ENCODE peak calls at places on chromosome 10, in five cellular contexts. A is AG09319; S is iris pigment epithelial cell; X is activated CD8-positive, alpha-beta memory T cell treated with anti-CD3 and anti-CD28 coated beads, Interleukin-2, amount 50 U/mL, for 48 hours; H is stimulated activated CD8-positive, alpha-beta memory T cell treated with anti-CD3 and anti-CD28 coated beads, Interleukin-15, amount 100 ng/mL, for 1 hour. V is an unnamed sample.

GRCh38 chr10:133260895-133261725 is 15.6 kb downstream of the ADAM8 start:
- DNase-seq in A (no peak), S (peak; percentile 31), X (peak; percentile 89), H (no peak), V (no peak)

GRCh38 chr10:58544135-58544534 is 31.5 kb downstream of the BICC1 start:
- DNase-seq in A (no peak), S (peak; percentile 4), X (no peak), H (no peak), V (no peak)

GRCh38 chr10:113454341-113455061 is 98.4 kb upstream of the HABP2 start:
- DNase-seq in A (no peak), S (peak; percentile 44), X (peak; percentile 59), H (no peak), V (no peak)

GRCh38 chr10:97069576-97070362 is 116.0 kb downstream of the SLIT1 start:
- DNase-seq in A (no peak), S (peak; percentile 59), X (no peak), H (no peak), V (no peak)

GRCh38 chr10:132738454-132739224 is 47.3 kb downstream of the NKX6-2 start:
- DNase-seq in A (no peak), S (no peak), X (no peak), H (no peak), V (no peak)

GRCh38 chr10:71588685-71589084 is 130.9 kb downstream of the C10orf105 start:
- DNase-seq in A (no peak), S (no peak), X (no peak), H (no peak), V (no peak)

GRCh38 chr10:380313-380955 is 245.2 kb downstream of the ZMYND11 start:
- DNase-seq in A (no peak), S (peak; percentile 71), X (no peak), H (no peak), V (no peak)

GRCh38 chr10:43482319-43483078 is 45.6 kb downstream of the ZNF487 start:
- DNase-seq in A (no peak), S (no peak), X (no peak), H (no peak), V (no peak)

GRCh38 chr10:62916157-62916603 is 100.0 kb upstream of the EGR2 start:
- DNase-seq in A (peak; percentile 16), S (peak; percentile 62), X (no peak), H (no peak), V (no peak)

GRCh38 chr10:14889318-14889717 is 10.7 kb downstream of the SUV39H2 start:
- DNase-seq in A (no peak), S (peak; percentile 45), X (no peak), H (no peak), V (no peak)

GRCh38 chr10:103877861-103878260 is 22.5 kb upstream of the SH3PXD2A start:
- DNase-seq in A (no peak), S (no peak), X (no peak), H (no peak), V (no peak)

GRCh38 chr10:28365840-28366239 is 63.0 kb upstream of the MPP7 start:
- DNase-seq in A (no peak), S (no peak), X (no peak), H (no peak), V (no peak)

GRCh38 chr10:113846036-113846435 is 7.8 kb downstream of the DCLRE1A start:
- DNase-seq in A (no peak), S (no peak), X (no peak), H (no peak), V (no peak)

GRCh38 chr10:74079028-74079913 is 71.4 kb downstream of the AP3M1 start:
- DNase-seq in A (no peak), S (peak; percentile 45), X (no peak), H (no peak), V (no peak)

GRCh38 chr10:32961892-32962369 is 3.9 kb upstream of the ITGB1 start:
- DNase-seq in A (no peak), S (peak; percentile 93), X (no peak), H (no peak), V (peak; percentile 55)